ENCODE peak calls at places on chromosome 21, in nine cellular contexts. U is heart left ventricle; W is stimulated activated CD8-positive, alpha-beta memory T cell treated with anti-CD3 and anti-CD28 coated beads, Interleukin-4, amount 100 ng/mL, for 4 hours; R is activated CD4-positive, alpha-beta memory T cell treated with anti-CD3 and anti-CD28 coated beads, Interleukin-2, amount 10 ng/mL, durations not matched to agents 7 days and 5 days; B is memory B cell; Y is NCI-H526; N is LoVo; V is left ventricle myocardium inferior; J is stimulated activated CD4-positive, alpha-beta T cell treated with anti-CD3 and anti-CD28 coated beads, Interleukin-4, amount 100 ng/mL, for 1 hour. X is an unnamed sample.

GRCh38 chr21:44390886-44391285 is 37.5 kb downstream of the TRPM2 start:
- DNase-seq in W (no peak), Y (no peak), N (no peak), J (no peak), V (no peak), U (no peak), B (no peak), R (peak), X (no peak)

GRCh38 chr21:45811136-45811535 is 167.6 kb downstream of the PCBP3 start:
- DNase-seq in R (no peak), U (no peak), B (no peak), Y (no peak), W (no peak), V (no peak), J (no peak), N (no peak), X (no peak)

GRCh38 chr21:28810826-28811524 is 181.7 kb downstream of the LTN1 start:
- DNase-seq in V (no peak), J (no peak), B (no peak), Y (no peak), U (no peak), N (no peak), W (no peak), R (no peak), X (no peak)

GRCh38 chr21:26952274-26953066 is 14.4 kb downstream of the ADAMTS5 start:
- DNase-seq in W (no peak), N (no peak), U (no peak), J (no peak), B (no peak), Y (no peak), V (no peak), R (no peak), X (peak)

GRCh38 chr21:27477321-27477720 is 510.4 kb upstream of the ADAMTS5 start:
- DNase-seq in V (no peak), J (no peak), W (no peak), B (no peak), R (no peak), N (no peak), U (no peak), Y (no peak), X (peak)

GRCh38 chr21:37367301-37367757 is 756 bp downstream of the DYRK1A start:
- DNase-seq in B (no peak), Y (no peak), J (peak), N (no peak), W (no peak), R (no peak), V (no peak), U (peak), X (no peak)

GRCh38 chr21:23131177-23131576 is 2133.0 kb downstream of the NCAM2 start:
- DNase-seq in W (no peak), R (no peak), N (peak), V (no peak), U (no peak), J (no peak), B (no peak), Y (peak), X (no peak)

GRCh38 chr21:43918385-43918947 is 53.4 kb downstream of the AGPAT3 start:
- DNase-seq in Y (no peak), J (no peak), V (peak), B (no peak), U (peak), N (no peak), R (no peak), W (no peak), X (no peak)

GRCh38 chr21:26107439-26107838 is 63.1 kb downstream of the APP start:
- DNase-seq in U (no peak), R (no peak), Y (no peak), N (no peak), B (no peak), W (no peak), J (no peak), V (no peak), X (no peak)

GRCh38 chr21:42209801-42210479 is 9.0 kb upstream of the ABCG1 start:
- DNase-seq in Y (no peak), W (no peak), B (no peak), V (no peak), U (peak), R (no peak), N (no peak), J (no peak), X (peak)

GRCh38 chr21:46347791-46348381 is 23.9 kb downstream of the PCNT start:
- DNase-seq in R (no peak), J (no peak), V (peak), U (peak), Y (no peak), N (no peak), W (no peak), B (no peak), X (peak)

GRCh38 chr21:44461005-44461404 is 5.7 kb downstream of the LRRC3 start:
- DNase-seq in U (no peak), B (no peak), N (no peak), W (no peak), V (no peak), J (no peak), R (no peak), Y (no peak), X (no peak)

X was measured in amniotic epithelial cell.